ENCODE peak calls at places on chromosomes 4 and X, in four cellular contexts. One of them, this sample, is unnamed.

GRCh38 chr4:156476359-156476758 is 495.2 kb downstream of the PDGFC start:
- DNase-seq in IMR-90: peak
- DNase-seq in GM12878: no peak
- DNase-seq in K562: no peak
- DNase-seq in this sample: peak

GRCh38 chr4:151532001-151532708 is 123.2 kb downstream of the FHIP1A start:
- DNase-seq in IMR-90: no peak
- DNase-seq in GM12878: no peak
- DNase-seq in K562: no peak
- DNase-seq in this sample: no peak

GRCh38 chr4:98604723-98605122 is 53.7 kb downstream of the TSPAN5 start:
- DNase-seq in IMR-90: no peak
- DNase-seq in GM12878: no peak
- DNase-seq in K562: no peak
- DNase-seq in this sample: no peak

GRCh38 chrX:39301041-39301440 is 499.8 kb downstream of the MID1IP1 start:
- DNase-seq in IMR-90: no peak
- DNase-seq in GM12878: no peak
- DNase-seq in K562: no peak
- DNase-seq in this sample: no peak

GRCh38 chr4:146495277-146495676 is 26.5 kb downstream of the SLC10A7 start:
- DNase-seq in IMR-90: peak
- DNase-seq in GM12878: no peak
- DNase-seq in K562: no peak
- DNase-seq in this sample: no peak

GRCh38 chr4:175509320-175509719 is 302.7 kb downstream of the GPM6A start:
- DNase-seq in IMR-90: no peak
- DNase-seq in GM12878: no peak
- DNase-seq in K562: peak
- DNase-seq in this sample: no peak

GRCh38 chr4:104728380-104729122 is 233.9 kb upstream of the CXXC4 start:
- DNase-seq in IMR-90: peak
- DNase-seq in GM12878: no peak
- DNase-seq in K562: no peak
- DNase-seq in this sample: peak

GRCh38 chrX:48835524-48836329 is at the start of gene PCSK1N:
- DNase-seq in IMR-90: no peak
- DNase-seq in GM12878: no peak
- DNase-seq in K562: no peak
- DNase-seq in this sample: peak

GRCh38 chr4:127782025-127782274 is 172 bp upstream of the HSPA4L start:
- DNase-seq in IMR-90: peak
- DNase-seq in GM12878: peak
- DNase-seq in K562: peak
- DNase-seq in this sample: peak

GRCh38 chrX:119132961-119133360 is 5.3 kb upstream of the KIAA1210 start:
- DNase-seq in IMR-90: no peak
- DNase-seq in GM12878: no peak
- DNase-seq in K562: no peak
- DNase-seq in this sample: no peak

GRCh38 chr4:10077101-10077491 is 39.5 kb downstream of the WDR1 start:
- DNase-seq in IMR-90: no peak
- DNase-seq in GM12878: no peak
- DNase-seq in K562: no peak
- DNase-seq in this sample: no peak

GRCh38 chrX:141175786-141176185 is 1.1 kb downstream of the LDOC1 start:
- DNase-seq in IMR-90: no peak
- DNase-seq in GM12878: no peak
- DNase-seq in K562: no peak
- DNase-seq in this sample: no peak

GRCh38 chr4:169229571-169230028 is 41.2 kb downstream of the SH3RF1 start:
- DNase-seq in IMR-90: peak
- DNase-seq in GM12878: no peak
- DNase-seq in K562: no peak
- DNase-seq in this sample: peak

GRCh38 chrX:156005144-156005543 is 7.6 kb downstream of the IL9R start:
- DNase-seq in IMR-90: no peak
- DNase-seq in GM12878: no peak
- DNase-seq in K562: no peak
- DNase-seq in this sample: no peak

GRCh38 chr4:147479817-147480216 is 1.1 kb upstream of the EDNRA start:
- DNase-seq in IMR-90: peak
- DNase-seq in GM12878: no peak
- DNase-seq in K562: no peak
- DNase-seq in this sample: no peak

GRCh38 chrX:151753313-151754041 is 18.9 kb downstream of the CNGA2 start:
- DNase-seq in IMR-90: peak
- DNase-seq in GM12878: no peak
- DNase-seq in K562: peak
- DNase-seq in this sample: peak

GRCh38 chr4:76059750-76060149 is 14.8 kb upstream of the ART3 start:
- DNase-seq in IMR-90: peak
- DNase-seq in GM12878: no peak
- DNase-seq in K562: no peak
- DNase-seq in this sample: no peak

GRCh38 chrX:41097326-41097725 is 12.1 kb downstream of the USP9X start:
- DNase-seq in IMR-90: no peak
- DNase-seq in GM12878: no peak
- DNase-seq in K562: no peak
- DNase-seq in this sample: no peak

GRCh38 chrX:41092776-41093175 is 7.5 kb downstream of the USP9X start:
- DNase-seq in IMR-90: no peak
- DNase-seq in GM12878: no peak
- DNase-seq in K562: no peak
- DNase-seq in this sample: no peak

GRCh38 chrX:41100200-41100599 is 15.0 kb downstream of the USP9X start:
- DNase-seq in IMR-90: no peak
- DNase-seq in GM12878: no peak
- DNase-seq in K562: no peak
- DNase-seq in this sample: no peak

GRCh38 chrX:41095174-41095573 is 9.9 kb downstream of the USP9X start:
- DNase-seq in IMR-90: no peak
- DNase-seq in GM12878: no peak
- DNase-seq in K562: no peak
- DNase-seq in this sample: no peak

DNA sequence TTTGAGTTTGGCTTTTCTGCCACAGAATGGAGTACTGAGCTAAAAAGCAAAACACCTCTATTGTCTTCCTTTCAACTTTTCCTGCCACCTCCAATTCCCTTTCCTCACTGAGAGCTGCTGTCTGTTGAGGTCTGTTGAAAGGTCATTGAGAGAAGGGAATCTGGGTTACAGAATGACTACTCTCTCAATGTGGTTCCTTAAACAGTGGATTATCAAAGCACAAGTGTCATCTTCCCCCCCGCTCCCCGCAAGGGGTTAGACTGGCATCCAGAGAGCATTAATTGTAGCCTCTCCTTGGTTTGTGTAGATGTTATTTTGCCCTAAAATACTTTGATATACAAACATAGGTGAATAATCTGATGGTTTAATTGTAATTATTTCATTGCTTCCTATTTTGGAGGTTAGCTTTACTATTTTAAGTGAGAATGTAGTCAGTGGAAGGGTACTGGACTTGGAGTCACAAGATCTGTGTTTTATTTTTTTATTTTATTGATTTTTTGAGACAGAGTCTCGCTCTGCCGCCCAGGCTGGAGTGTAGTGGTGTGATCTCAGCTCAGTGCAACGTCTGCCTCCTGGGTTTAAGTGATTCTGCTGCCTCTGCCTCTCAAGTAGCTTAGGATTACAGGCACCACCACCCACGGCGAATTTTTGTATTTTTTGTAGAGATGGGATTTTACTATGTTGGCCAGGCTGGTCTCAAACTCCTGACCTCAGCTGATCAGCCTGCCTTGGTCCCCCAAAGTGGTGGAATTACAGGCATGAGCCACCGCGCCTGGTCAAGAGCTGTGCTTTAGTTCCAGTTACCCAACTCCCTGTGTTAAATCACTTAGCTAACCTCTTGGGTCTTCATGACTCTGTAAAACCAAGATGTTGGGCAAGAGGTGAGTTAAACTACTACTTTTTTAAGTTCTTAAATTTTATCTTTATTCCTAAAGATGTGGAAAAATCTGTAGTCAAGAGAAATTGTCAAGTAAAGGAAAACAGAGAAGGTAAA is 11.0 kb downstream of the USP9X start:
- DNase-seq in IMR-90: no peak
- DNase-seq in GM12878: no peak
- DNase-seq in K562: no peak
- DNase-seq in this sample: no peak
- TF ChIP-seq ELK1 in IMR-90: no peak
- TF ChIP-seq ELK1 in GM12878: no peak
- TF ChIP-seq ELK1 in K562: no peak
- TF ChIP-seq ELK1 in this sample: no peak

GRCh38 chr4:74501579-74501978 is 56.6 kb downstream of the AREG start:
- DNase-seq in IMR-90: peak
- DNase-seq in GM12878: no peak
- DNase-seq in K562: no peak
- DNase-seq in this sample: no peak
- TF ChIP-seq ELK1 in IMR-90: no peak
- TF ChIP-seq ELK1 in GM12878: no peak
- TF ChIP-seq ELK1 in K562: no peak
- TF ChIP-seq ELK1 in this sample: no peak

DNA sequence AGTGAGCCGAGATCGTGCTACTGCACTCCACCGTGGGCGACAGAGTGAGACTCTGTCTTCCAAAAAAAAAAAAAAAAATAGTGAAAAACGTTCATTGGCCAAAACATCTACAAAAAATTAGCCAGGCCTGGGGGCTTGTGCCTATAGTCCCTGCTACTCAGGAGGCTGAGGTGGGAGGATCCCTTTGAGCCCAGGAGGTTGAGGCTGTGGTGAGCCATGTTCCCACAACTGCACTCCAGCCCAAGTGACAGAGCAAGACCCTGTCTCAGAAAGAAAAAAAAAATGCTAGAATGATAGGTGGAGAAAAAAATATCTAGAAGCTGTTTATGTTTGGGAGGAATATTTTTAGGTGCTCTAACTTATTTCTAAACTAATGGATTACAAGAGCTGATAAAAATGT is 14.9 kb downstream of the SPRY1 start:
- DNase-seq in IMR-90: no peak
- DNase-seq in GM12878: no peak
- DNase-seq in K562: no peak
- DNase-seq in this sample: no peak
- TF ChIP-seq ELK1 in IMR-90: no peak
- TF ChIP-seq ELK1 in GM12878: no peak
- TF ChIP-seq ELK1 in K562: no peak
- TF ChIP-seq ELK1 in this sample: no peak

GRCh38 chr4:47835489-47835888 is 2.4 kb downstream of the CORIN start:
- DNase-seq in IMR-90: peak
- DNase-seq in GM12878: no peak
- DNase-seq in K562: no peak
- DNase-seq in this sample: no peak
- TF ChIP-seq ELK1 in IMR-90: no peak
- TF ChIP-seq ELK1 in GM12878: no peak
- TF ChIP-seq ELK1 in K562: no peak
- TF ChIP-seq ELK1 in this sample: no peak

GRCh38 chr4:21864686-21865085 is 83.9 kb downstream of the KCNIP4 start:
- DNase-seq in IMR-90: no peak
- DNase-seq in GM12878: no peak
- DNase-seq in K562: no peak
- DNase-seq in this sample: no peak

DNA sequence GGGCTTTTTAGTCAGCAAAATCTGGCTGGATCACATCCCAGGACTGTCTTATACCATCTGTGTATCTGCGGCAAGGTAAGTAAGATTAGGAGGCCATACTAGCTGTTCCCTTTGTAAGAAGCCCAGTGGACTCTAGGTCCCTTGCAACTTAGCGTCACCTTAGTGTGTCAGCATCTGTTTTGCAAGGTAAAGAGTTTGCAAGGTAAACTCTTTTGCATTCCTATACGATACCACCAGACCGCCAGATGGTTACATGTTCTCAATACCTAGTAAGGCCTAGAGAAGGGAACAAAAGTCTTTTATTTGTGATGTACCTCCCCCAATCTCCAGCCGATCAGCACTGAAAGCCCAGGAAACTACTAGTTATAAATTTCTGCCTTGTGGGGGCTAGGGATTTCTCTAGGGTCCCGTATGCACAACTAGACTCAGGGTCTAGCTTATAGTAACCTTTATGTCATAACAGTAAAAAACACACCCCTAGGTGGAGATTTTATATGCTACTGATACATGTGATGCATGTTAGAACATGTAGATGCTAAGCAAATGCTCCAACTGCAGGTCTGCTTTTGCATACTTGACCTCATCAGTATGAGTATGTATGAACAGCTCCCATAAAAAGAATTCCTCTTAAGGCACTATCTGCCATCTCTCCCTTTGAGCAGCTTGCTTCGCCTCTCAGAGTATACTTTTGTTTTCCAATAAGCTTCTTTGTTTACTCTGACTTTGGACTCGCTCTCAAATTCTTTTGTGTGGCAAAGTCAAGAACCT is 78.4 kb downstream of the KCNIP4 start:
- DNase-seq in IMR-90: no peak
- DNase-seq in GM12878: no peak
- DNase-seq in K562: no peak
- DNase-seq in this sample: no peak
- TF ChIP-seq ELK1 in IMR-90: no peak
- TF ChIP-seq ELK1 in GM12878: no peak
- TF ChIP-seq ELK1 in K562: no peak
- TF ChIP-seq ELK1 in this sample: no peak

GRCh38 chr4:152894673-152895072 is 41.5 kb upstream of the FHDC1 start:
- DNase-seq in IMR-90: peak
- DNase-seq in GM12878: no peak
- DNase-seq in K562: no peak
- DNase-seq in this sample: no peak
- TF ChIP-seq ELK1 in IMR-90: no peak
- TF ChIP-seq ELK1 in GM12878: no peak
- TF ChIP-seq ELK1 in K562: no peak
- TF ChIP-seq ELK1 in this sample: no peak

GRCh38 chrX:153624196-153625091 is 22.6 kb upstream of the DUSP9 start:
- DNase-seq in IMR-90: no peak
- DNase-seq in GM12878: no peak
- DNase-seq in K562: no peak
- DNase-seq in this sample: no peak
- TF ChIP-seq ELK1 in IMR-90: no peak
- TF ChIP-seq ELK1 in GM12878: no peak
- TF ChIP-seq ELK1 in K562: no peak
- TF ChIP-seq ELK1 in this sample: no peak